ENCODE peak calls at places on chromosomes 2 and 18, in ten cellular contexts. One of them, this sample, is unnamed.

GRCh38 chr2:232781765-232782164 is 5.4 kb upstream of the KCNJ13 start:
- DNase-seq in activated effector memory CD4-positive, alpha-beta T cell treated with anti-CD3 and anti-CD28 coated beads, Interleukin-2, amount 50 U/mL, for 16 hours: peak
- DNase-seq in fibroblast of lung: peak
- DNase-seq in activated T-helper 9 cell treated with anti-CD3 and anti-CD28 coated beads, Interleukin-2, amount 50 U/mL, for 16 hours: no peak
- DNase-seq in vagina: no peak
- DNase-seq in activated T-cell treated with anti-CD3 and anti-CD28 coated beads for 1 hour: no peak
- DNase-seq in substantia nigra: no peak
- DNase-seq in ovary: no peak
- DNase-seq in nephron progenitor cell: no peak
- DNase-seq in stimulated activated CD4-positive, alpha-beta T cell treated with anti-CD3 and anti-CD28 coated beads, Interleukin-15, amount 100 ng/mL, for 48 hours: no peak
- DNase-seq in this sample: no peak

GRCh38 chr18:45976581-45977373 is 9.6 kb upstream of the EPG5 start:
- DNase-seq in activated effector memory CD4-positive, alpha-beta T cell treated with anti-CD3 and anti-CD28 coated beads, Interleukin-2, amount 50 U/mL, for 16 hours: no peak
- DNase-seq in fibroblast of lung: no peak
- DNase-seq in activated T-helper 9 cell treated with anti-CD3 and anti-CD28 coated beads, Interleukin-2, amount 50 U/mL, for 16 hours: no peak
- DNase-seq in vagina: no peak
- DNase-seq in activated T-cell treated with anti-CD3 and anti-CD28 coated beads for 1 hour: no peak
- DNase-seq in substantia nigra: no peak
- DNase-seq in ovary: no peak
- DNase-seq in nephron progenitor cell: no peak
- DNase-seq in stimulated activated CD4-positive, alpha-beta T cell treated with anti-CD3 and anti-CD28 coated beads, Interleukin-15, amount 100 ng/mL, for 48 hours: no peak
- DNase-seq in this sample: no peak

GRCh38 chr2:148554459-148555247 is 89.9 kb upstream of the EPC2 start:
- DNase-seq in activated effector memory CD4-positive, alpha-beta T cell treated with anti-CD3 and anti-CD28 coated beads, Interleukin-2, amount 50 U/mL, for 16 hours: no peak
- DNase-seq in fibroblast of lung: no peak
- DNase-seq in activated T-helper 9 cell treated with anti-CD3 and anti-CD28 coated beads, Interleukin-2, amount 50 U/mL, for 16 hours: no peak
- DNase-seq in vagina: no peak
- DNase-seq in activated T-cell treated with anti-CD3 and anti-CD28 coated beads for 1 hour: no peak
- DNase-seq in substantia nigra: no peak
- DNase-seq in ovary: no peak
- DNase-seq in nephron progenitor cell: no peak
- DNase-seq in stimulated activated CD4-positive, alpha-beta T cell treated with anti-CD3 and anti-CD28 coated beads, Interleukin-15, amount 100 ng/mL, for 48 hours: no peak
- DNase-seq in this sample: no peak

GRCh38 chr2:51723716-51724115 is 691.8 kb upstream of the NRXN1 start:
- DNase-seq in activated effector memory CD4-positive, alpha-beta T cell treated with anti-CD3 and anti-CD28 coated beads, Interleukin-2, amount 50 U/mL, for 16 hours: no peak
- DNase-seq in fibroblast of lung: peak
- DNase-seq in activated T-helper 9 cell treated with anti-CD3 and anti-CD28 coated beads, Interleukin-2, amount 50 U/mL, for 16 hours: no peak
- DNase-seq in vagina: no peak
- DNase-seq in activated T-cell treated with anti-CD3 and anti-CD28 coated beads for 1 hour: no peak
- DNase-seq in substantia nigra: no peak
- DNase-seq in ovary: no peak
- DNase-seq in nephron progenitor cell: no peak
- DNase-seq in stimulated activated CD4-positive, alpha-beta T cell treated with anti-CD3 and anti-CD28 coated beads, Interleukin-15, amount 100 ng/mL, for 48 hours: no peak
- DNase-seq in this sample: no peak

GRCh38 chr18:11665146-11665545 is 23.9 kb upstream of the GNAL start:
- DNase-seq in activated effector memory CD4-positive, alpha-beta T cell treated with anti-CD3 and anti-CD28 coated beads, Interleukin-2, amount 50 U/mL, for 16 hours: no peak
- DNase-seq in fibroblast of lung: no peak
- DNase-seq in activated T-helper 9 cell treated with anti-CD3 and anti-CD28 coated beads, Interleukin-2, amount 50 U/mL, for 16 hours: no peak
- DNase-seq in vagina: no peak
- DNase-seq in activated T-cell treated with anti-CD3 and anti-CD28 coated beads for 1 hour: no peak
- DNase-seq in substantia nigra: no peak
- DNase-seq in ovary: no peak
- DNase-seq in nephron progenitor cell: no peak
- DNase-seq in stimulated activated CD4-positive, alpha-beta T cell treated with anti-CD3 and anti-CD28 coated beads, Interleukin-15, amount 100 ng/mL, for 48 hours: no peak
- DNase-seq in this sample: no peak

GRCh38 chr2:163659224-163659623 is 76.6 kb downstream of the FIGN start:
- DNase-seq in activated effector memory CD4-positive, alpha-beta T cell treated with anti-CD3 and anti-CD28 coated beads, Interleukin-2, amount 50 U/mL, for 16 hours: no peak
- DNase-seq in fibroblast of lung: no peak
- DNase-seq in activated T-helper 9 cell treated with anti-CD3 and anti-CD28 coated beads, Interleukin-2, amount 50 U/mL, for 16 hours: no peak
- DNase-seq in vagina: no peak
- DNase-seq in activated T-cell treated with anti-CD3 and anti-CD28 coated beads for 1 hour: no peak
- DNase-seq in substantia nigra: no peak
- DNase-seq in ovary: no peak
- DNase-seq in nephron progenitor cell: no peak
- DNase-seq in stimulated activated CD4-positive, alpha-beta T cell treated with anti-CD3 and anti-CD28 coated beads, Interleukin-15, amount 100 ng/mL, for 48 hours: no peak
- DNase-seq in this sample: no peak

GRCh38 chr2:161070693-161071479 is 89.3 kb upstream of the TANK start:
- DNase-seq in activated effector memory CD4-positive, alpha-beta T cell treated with anti-CD3 and anti-CD28 coated beads, Interleukin-2, amount 50 U/mL, for 16 hours: no peak
- DNase-seq in fibroblast of lung: no peak
- DNase-seq in activated T-helper 9 cell treated with anti-CD3 and anti-CD28 coated beads, Interleukin-2, amount 50 U/mL, for 16 hours: no peak
- DNase-seq in vagina: no peak
- DNase-seq in activated T-cell treated with anti-CD3 and anti-CD28 coated beads for 1 hour: no peak
- DNase-seq in substantia nigra: no peak
- DNase-seq in ovary: no peak
- DNase-seq in nephron progenitor cell: no peak
- DNase-seq in stimulated activated CD4-positive, alpha-beta T cell treated with anti-CD3 and anti-CD28 coated beads, Interleukin-15, amount 100 ng/mL, for 48 hours: no peak
- DNase-seq in this sample: no peak

GRCh38 chr2:181393472-181393871 is 63.7 kb upstream of the ITGA4 start:
- DNase-seq in activated effector memory CD4-positive, alpha-beta T cell treated with anti-CD3 and anti-CD28 coated beads, Interleukin-2, amount 50 U/mL, for 16 hours: no peak
- DNase-seq in fibroblast of lung: peak
- DNase-seq in activated T-helper 9 cell treated with anti-CD3 and anti-CD28 coated beads, Interleukin-2, amount 50 U/mL, for 16 hours: no peak
- DNase-seq in vagina: no peak
- DNase-seq in activated T-cell treated with anti-CD3 and anti-CD28 coated beads for 1 hour: no peak
- DNase-seq in substantia nigra: no peak
- DNase-seq in ovary: no peak
- DNase-seq in nephron progenitor cell: no peak
- DNase-seq in stimulated activated CD4-positive, alpha-beta T cell treated with anti-CD3 and anti-CD28 coated beads, Interleukin-15, amount 100 ng/mL, for 48 hours: no peak
- DNase-seq in this sample: no peak

GRCh38 chr2:221527759-221528444 is 44.2 kb downstream of the EPHA4 start:
- DNase-seq in activated effector memory CD4-positive, alpha-beta T cell treated with anti-CD3 and anti-CD28 coated beads, Interleukin-2, amount 50 U/mL, for 16 hours: no peak
- DNase-seq in fibroblast of lung: peak
- DNase-seq in activated T-helper 9 cell treated with anti-CD3 and anti-CD28 coated beads, Interleukin-2, amount 50 U/mL, for 16 hours: no peak
- DNase-seq in vagina: no peak
- DNase-seq in activated T-cell treated with anti-CD3 and anti-CD28 coated beads for 1 hour: peak
- DNase-seq in substantia nigra: no peak
- DNase-seq in ovary: no peak
- DNase-seq in nephron progenitor cell: no peak
- DNase-seq in stimulated activated CD4-positive, alpha-beta T cell treated with anti-CD3 and anti-CD28 coated beads, Interleukin-15, amount 100 ng/mL, for 48 hours: no peak
- DNase-seq in this sample: no peak

GRCh38 chr2:136214801-136215200 is 96.9 kb upstream of the CXCR4 start:
- DNase-seq in activated effector memory CD4-positive, alpha-beta T cell treated with anti-CD3 and anti-CD28 coated beads, Interleukin-2, amount 50 U/mL, for 16 hours: no peak
- DNase-seq in fibroblast of lung: no peak
- DNase-seq in activated T-helper 9 cell treated with anti-CD3 and anti-CD28 coated beads, Interleukin-2, amount 50 U/mL, for 16 hours: no peak
- DNase-seq in vagina: no peak
- DNase-seq in activated T-cell treated with anti-CD3 and anti-CD28 coated beads for 1 hour: no peak
- DNase-seq in substantia nigra: no peak
- DNase-seq in ovary: no peak
- DNase-seq in nephron progenitor cell: no peak
- DNase-seq in stimulated activated CD4-positive, alpha-beta T cell treated with anti-CD3 and anti-CD28 coated beads, Interleukin-15, amount 100 ng/mL, for 48 hours: no peak
- DNase-seq in this sample: no peak

GRCh38 chr18:63069496-63069895 is 250.1 kb downstream of the BCL2 start:
- DNase-seq in activated effector memory CD4-positive, alpha-beta T cell treated with anti-CD3 and anti-CD28 coated beads, Interleukin-2, amount 50 U/mL, for 16 hours: no peak
- DNase-seq in fibroblast of lung: no peak
- DNase-seq in activated T-helper 9 cell treated with anti-CD3 and anti-CD28 coated beads, Interleukin-2, amount 50 U/mL, for 16 hours: no peak
- DNase-seq in vagina: no peak
- DNase-seq in activated T-cell treated with anti-CD3 and anti-CD28 coated beads for 1 hour: no peak
- DNase-seq in substantia nigra: no peak
- DNase-seq in ovary: no peak
- DNase-seq in nephron progenitor cell: no peak
- DNase-seq in stimulated activated CD4-positive, alpha-beta T cell treated with anti-CD3 and anti-CD28 coated beads, Interleukin-15, amount 100 ng/mL, for 48 hours: no peak
- DNase-seq in this sample: no peak

GRCh38 chr2:39023649-39024048 is 97.2 kb downstream of the SOS1 start:
- DNase-seq in activated effector memory CD4-positive, alpha-beta T cell treated with anti-CD3 and anti-CD28 coated beads, Interleukin-2, amount 50 U/mL, for 16 hours: no peak
- DNase-seq in fibroblast of lung: no peak
- DNase-seq in activated T-helper 9 cell treated with anti-CD3 and anti-CD28 coated beads, Interleukin-2, amount 50 U/mL, for 16 hours: no peak
- DNase-seq in vagina: no peak
- DNase-seq in activated T-cell treated with anti-CD3 and anti-CD28 coated beads for 1 hour: no peak
- DNase-seq in substantia nigra: no peak
- DNase-seq in ovary: no peak
- DNase-seq in nephron progenitor cell: no peak
- DNase-seq in stimulated activated CD4-positive, alpha-beta T cell treated with anti-CD3 and anti-CD28 coated beads, Interleukin-15, amount 100 ng/mL, for 48 hours: no peak
- DNase-seq in this sample: no peak

GRCh38 chr2:177282101-177282573 is 17.6 kb upstream of the NFE2L2 start:
- DNase-seq in activated effector memory CD4-positive, alpha-beta T cell treated with anti-CD3 and anti-CD28 coated beads, Interleukin-2, amount 50 U/mL, for 16 hours: no peak
- DNase-seq in fibroblast of lung: no peak
- DNase-seq in activated T-helper 9 cell treated with anti-CD3 and anti-CD28 coated beads, Interleukin-2, amount 50 U/mL, for 16 hours: no peak
- DNase-seq in vagina: no peak
- DNase-seq in activated T-cell treated with anti-CD3 and anti-CD28 coated beads for 1 hour: no peak
- DNase-seq in substantia nigra: no peak
- DNase-seq in ovary: no peak
- DNase-seq in nephron progenitor cell: no peak
- DNase-seq in stimulated activated CD4-positive, alpha-beta T cell treated with anti-CD3 and anti-CD28 coated beads, Interleukin-15, amount 100 ng/mL, for 48 hours: no peak
- DNase-seq in this sample: no peak

GRCh38 chr2:28274911-28275685 is 117.6 kb upstream of the FOSL2 start:
- DNase-seq in activated effector memory CD4-positive, alpha-beta T cell treated with anti-CD3 and anti-CD28 coated beads, Interleukin-2, amount 50 U/mL, for 16 hours: no peak
- DNase-seq in fibroblast of lung: peak
- DNase-seq in activated T-helper 9 cell treated with anti-CD3 and anti-CD28 coated beads, Interleukin-2, amount 50 U/mL, for 16 hours: no peak
- DNase-seq in vagina: no peak
- DNase-seq in activated T-cell treated with anti-CD3 and anti-CD28 coated beads for 1 hour: no peak
- DNase-seq in substantia nigra: no peak
- DNase-seq in ovary: no peak
- DNase-seq in nephron progenitor cell: no peak
- DNase-seq in stimulated activated CD4-positive, alpha-beta T cell treated with anti-CD3 and anti-CD28 coated beads, Interleukin-15, amount 100 ng/mL, for 48 hours: no peak
- DNase-seq in this sample: no peak

GRCh38 chr2:138121769-138122661 is 157.7 kb downstream of the HNMT start:
- DNase-seq in activated effector memory CD4-positive, alpha-beta T cell treated with anti-CD3 and anti-CD28 coated beads, Interleukin-2, amount 50 U/mL, for 16 hours: no peak
- DNase-seq in fibroblast of lung: no peak
- DNase-seq in activated T-helper 9 cell treated with anti-CD3 and anti-CD28 coated beads, Interleukin-2, amount 50 U/mL, for 16 hours: no peak
- DNase-seq in vagina: no peak
- DNase-seq in activated T-cell treated with anti-CD3 and anti-CD28 coated beads for 1 hour: no peak
- DNase-seq in substantia nigra: no peak
- DNase-seq in ovary: peak
- DNase-seq in nephron progenitor cell: no peak
- DNase-seq in stimulated activated CD4-positive, alpha-beta T cell treated with anti-CD3 and anti-CD28 coated beads, Interleukin-15, amount 100 ng/mL, for 48 hours: no peak
- DNase-seq in this sample: no peak

GRCh38 chr2:162069200-162069910 is 4.7 kb downstream of the DPP4 start:
- DNase-seq in activated effector memory CD4-positive, alpha-beta T cell treated with anti-CD3 and anti-CD28 coated beads, Interleukin-2, amount 50 U/mL, for 16 hours: no peak
- DNase-seq in fibroblast of lung: no peak
- DNase-seq in activated T-helper 9 cell treated with anti-CD3 and anti-CD28 coated beads, Interleukin-2, amount 50 U/mL, for 16 hours: no peak
- DNase-seq in vagina: no peak
- DNase-seq in activated T-cell treated with anti-CD3 and anti-CD28 coated beads for 1 hour: no peak
- DNase-seq in substantia nigra: no peak
- DNase-seq in ovary: no peak
- DNase-seq in nephron progenitor cell: no peak
- DNase-seq in stimulated activated CD4-positive, alpha-beta T cell treated with anti-CD3 and anti-CD28 coated beads, Interleukin-15, amount 100 ng/mL, for 48 hours: no peak
- DNase-seq in this sample: no peak

GRCh38 chr2:58336416-58336815 is 95.3 kb upstream of the FANCL start:
- DNase-seq in activated effector memory CD4-positive, alpha-beta T cell treated with anti-CD3 and anti-CD28 coated beads, Interleukin-2, amount 50 U/mL, for 16 hours: no peak
- DNase-seq in fibroblast of lung: no peak
- DNase-seq in activated T-helper 9 cell treated with anti-CD3 and anti-CD28 coated beads, Interleukin-2, amount 50 U/mL, for 16 hours: no peak
- DNase-seq in vagina: no peak
- DNase-seq in activated T-cell treated with anti-CD3 and anti-CD28 coated beads for 1 hour: no peak
- DNase-seq in substantia nigra: no peak
- DNase-seq in ovary: no peak
- DNase-seq in nephron progenitor cell: peak
- DNase-seq in stimulated activated CD4-positive, alpha-beta T cell treated with anti-CD3 and anti-CD28 coated beads, Interleukin-15, amount 100 ng/mL, for 48 hours: no peak
- DNase-seq in this sample: no peak

GRCh38 chr2:217436386-217436785 is 566.4 kb downstream of the TNS1 start:
- DNase-seq in activated effector memory CD4-positive, alpha-beta T cell treated with anti-CD3 and anti-CD28 coated beads, Interleukin-2, amount 50 U/mL, for 16 hours: no peak
- DNase-seq in fibroblast of lung: no peak
- DNase-seq in activated T-helper 9 cell treated with anti-CD3 and anti-CD28 coated beads, Interleukin-2, amount 50 U/mL, for 16 hours: no peak
- DNase-seq in vagina: no peak
- DNase-seq in activated T-cell treated with anti-CD3 and anti-CD28 coated beads for 1 hour: no peak
- DNase-seq in substantia nigra: no peak
- DNase-seq in ovary: peak
- DNase-seq in nephron progenitor cell: no peak
- DNase-seq in stimulated activated CD4-positive, alpha-beta T cell treated with anti-CD3 and anti-CD28 coated beads, Interleukin-15, amount 100 ng/mL, for 48 hours: no peak
- DNase-seq in this sample: no peak

GRCh38 chr2:234204480-234204879 is 154.0 kb downstream of the SPP2 start:
- DNase-seq in activated effector memory CD4-positive, alpha-beta T cell treated with anti-CD3 and anti-CD28 coated beads, Interleukin-2, amount 50 U/mL, for 16 hours: no peak
- DNase-seq in fibroblast of lung: peak
- DNase-seq in activated T-helper 9 cell treated with anti-CD3 and anti-CD28 coated beads, Interleukin-2, amount 50 U/mL, for 16 hours: no peak
- DNase-seq in vagina: no peak
- DNase-seq in activated T-cell treated with anti-CD3 and anti-CD28 coated beads for 1 hour: no peak
- DNase-seq in substantia nigra: no peak
- DNase-seq in ovary: no peak
- DNase-seq in nephron progenitor cell: no peak
- DNase-seq in stimulated activated CD4-positive, alpha-beta T cell treated with anti-CD3 and anti-CD28 coated beads, Interleukin-15, amount 100 ng/mL, for 48 hours: no peak
- DNase-seq in this sample: no peak

GRCh38 chr2:75315436-75315835 is 116.1 kb upstream of the TACR1 start:
- DNase-seq in activated effector memory CD4-positive, alpha-beta T cell treated with anti-CD3 and anti-CD28 coated beads, Interleukin-2, amount 50 U/mL, for 16 hours: no peak
- DNase-seq in fibroblast of lung: no peak
- DNase-seq in activated T-helper 9 cell treated with anti-CD3 and anti-CD28 coated beads, Interleukin-2, amount 50 U/mL, for 16 hours: no peak
- DNase-seq in vagina: no peak
- DNase-seq in activated T-cell treated with anti-CD3 and anti-CD28 coated beads for 1 hour: no peak
- DNase-seq in substantia nigra: no peak
- DNase-seq in ovary: no peak
- DNase-seq in nephron progenitor cell: no peak
- DNase-seq in stimulated activated CD4-positive, alpha-beta T cell treated with anti-CD3 and anti-CD28 coated beads, Interleukin-15, amount 100 ng/mL, for 48 hours: no peak
- DNase-seq in this sample: no peak

GRCh38 chr2:150531626-150532419 is 44.4 kb upstream of the RND3 start:
- DNase-seq in activated effector memory CD4-positive, alpha-beta T cell treated with anti-CD3 and anti-CD28 coated beads, Interleukin-2, amount 50 U/mL, for 16 hours: no peak
- DNase-seq in fibroblast of lung: no peak
- DNase-seq in activated T-helper 9 cell treated with anti-CD3 and anti-CD28 coated beads, Interleukin-2, amount 50 U/mL, for 16 hours: no peak
- DNase-seq in vagina: no peak
- DNase-seq in activated T-cell treated with anti-CD3 and anti-CD28 coated beads for 1 hour: no peak
- DNase-seq in substantia nigra: no peak
- DNase-seq in ovary: no peak
- DNase-seq in nephron progenitor cell: no peak
- DNase-seq in stimulated activated CD4-positive, alpha-beta T cell treated with anti-CD3 and anti-CD28 coated beads, Interleukin-15, amount 100 ng/mL, for 48 hours: no peak
- DNase-seq in this sample: no peak

GRCh38 chr2:55311444-55311870 is 42.4 kb upstream of the MTIF2 start:
- DNase-seq in activated effector memory CD4-positive, alpha-beta T cell treated with anti-CD3 and anti-CD28 coated beads, Interleukin-2, amount 50 U/mL, for 16 hours: no peak
- DNase-seq in fibroblast of lung: peak
- DNase-seq in activated T-helper 9 cell treated with anti-CD3 and anti-CD28 coated beads, Interleukin-2, amount 50 U/mL, for 16 hours: no peak
- DNase-seq in vagina: no peak
- DNase-seq in activated T-cell treated with anti-CD3 and anti-CD28 coated beads for 1 hour: no peak
- DNase-seq in substantia nigra: no peak
- DNase-seq in ovary: no peak
- DNase-seq in nephron progenitor cell: no peak
- DNase-seq in stimulated activated CD4-positive, alpha-beta T cell treated with anti-CD3 and anti-CD28 coated beads, Interleukin-15, amount 100 ng/mL, for 48 hours: peak
- DNase-seq in this sample: no peak

GRCh38 chr2:128601298-128602037 is 282.8 kb upstream of the HS6ST1 start:
- DNase-seq in activated effector memory CD4-positive, alpha-beta T cell treated with anti-CD3 and anti-CD28 coated beads, Interleukin-2, amount 50 U/mL, for 16 hours: peak
- DNase-seq in fibroblast of lung: no peak
- DNase-seq in activated T-helper 9 cell treated with anti-CD3 and anti-CD28 coated beads, Interleukin-2, amount 50 U/mL, for 16 hours: no peak
- DNase-seq in vagina: no peak
- DNase-seq in activated T-cell treated with anti-CD3 and anti-CD28 coated beads for 1 hour: no peak
- DNase-seq in substantia nigra: no peak
- DNase-seq in ovary: peak
- DNase-seq in nephron progenitor cell: no peak
- DNase-seq in stimulated activated CD4-positive, alpha-beta T cell treated with anti-CD3 and anti-CD28 coated beads, Interleukin-15, amount 100 ng/mL, for 48 hours: no peak
- DNase-seq in this sample: no peak

GRCh38 chr18:2083691-2084090 is 487.6 kb downstream of the METTL4 start:
- DNase-seq in activated effector memory CD4-positive, alpha-beta T cell treated with anti-CD3 and anti-CD28 coated beads, Interleukin-2, amount 50 U/mL, for 16 hours: no peak
- DNase-seq in fibroblast of lung: no peak
- DNase-seq in activated T-helper 9 cell treated with anti-CD3 and anti-CD28 coated beads, Interleukin-2, amount 50 U/mL, for 16 hours: no peak
- DNase-seq in vagina: no peak
- DNase-seq in activated T-cell treated with anti-CD3 and anti-CD28 coated beads for 1 hour: no peak
- DNase-seq in substantia nigra: no peak
- DNase-seq in ovary: no peak
- DNase-seq in nephron progenitor cell: no peak
- DNase-seq in stimulated activated CD4-positive, alpha-beta T cell treated with anti-CD3 and anti-CD28 coated beads, Interleukin-15, amount 100 ng/mL, for 48 hours: no peak
- DNase-seq in this sample: no peak

GRCh38 chr18:75526038-75526437 is 98.5 kb upstream of the SMIM21 start:
- DNase-seq in activated effector memory CD4-positive, alpha-beta T cell treated with anti-CD3 and anti-CD28 coated beads, Interleukin-2, amount 50 U/mL, for 16 hours: no peak
- DNase-seq in fibroblast of lung: no peak
- DNase-seq in activated T-helper 9 cell treated with anti-CD3 and anti-CD28 coated beads, Interleukin-2, amount 50 U/mL, for 16 hours: no peak
- DNase-seq in vagina: no peak
- DNase-seq in activated T-cell treated with anti-CD3 and anti-CD28 coated beads for 1 hour: no peak
- DNase-seq in substantia nigra: no peak
- DNase-seq in ovary: no peak
- DNase-seq in nephron progenitor cell: no peak
- DNase-seq in stimulated activated CD4-positive, alpha-beta T cell treated with anti-CD3 and anti-CD28 coated beads, Interleukin-15, amount 100 ng/mL, for 48 hours: no peak
- DNase-seq in this sample: no peak

GRCh38 chr2:111157071-111157661 is 36.5 kb downstream of the BCL2L11 start:
- DNase-seq in activated effector memory CD4-positive, alpha-beta T cell treated with anti-CD3 and anti-CD28 coated beads, Interleukin-2, amount 50 U/mL, for 16 hours: no peak
- DNase-seq in fibroblast of lung: no peak
- DNase-seq in activated T-helper 9 cell treated with anti-CD3 and anti-CD28 coated beads, Interleukin-2, amount 50 U/mL, for 16 hours: no peak
- DNase-seq in vagina: no peak
- DNase-seq in activated T-cell treated with anti-CD3 and anti-CD28 coated beads for 1 hour: no peak
- DNase-seq in substantia nigra: no peak
- DNase-seq in ovary: no peak
- DNase-seq in nephron progenitor cell: no peak
- DNase-seq in stimulated activated CD4-positive, alpha-beta T cell treated with anti-CD3 and anti-CD28 coated beads, Interleukin-15, amount 100 ng/mL, for 48 hours: no peak
- DNase-seq in this sample: no peak

GRCh38 chr2:66575625-66576371 is 140.9 kb downstream of the MEIS1 start:
- DNase-seq in activated effector memory CD4-positive, alpha-beta T cell treated with anti-CD3 and anti-CD28 coated beads, Interleukin-2, amount 50 U/mL, for 16 hours: no peak
- DNase-seq in fibroblast of lung: peak
- DNase-seq in activated T-helper 9 cell treated with anti-CD3 and anti-CD28 coated beads, Interleukin-2, amount 50 U/mL, for 16 hours: no peak
- DNase-seq in vagina: no peak
- DNase-seq in activated T-cell treated with anti-CD3 and anti-CD28 coated beads for 1 hour: no peak
- DNase-seq in substantia nigra: no peak
- DNase-seq in ovary: peak
- DNase-seq in nephron progenitor cell: peak
- DNase-seq in stimulated activated CD4-positive, alpha-beta T cell treated with anti-CD3 and anti-CD28 coated beads, Interleukin-15, amount 100 ng/mL, for 48 hours: no peak
- DNase-seq in this sample: peak

GRCh38 chr2:11398710-11399109 is 54.3 kb upstream of the ROCK2 start:
- DNase-seq in activated effector memory CD4-positive, alpha-beta T cell treated with anti-CD3 and anti-CD28 coated beads, Interleukin-2, amount 50 U/mL, for 16 hours: no peak
- DNase-seq in fibroblast of lung: no peak
- DNase-seq in activated T-helper 9 cell treated with anti-CD3 and anti-CD28 coated beads, Interleukin-2, amount 50 U/mL, for 16 hours: no peak
- DNase-seq in vagina: no peak
- DNase-seq in activated T-cell treated with anti-CD3 and anti-CD28 coated beads for 1 hour: no peak
- DNase-seq in substantia nigra: no peak
- DNase-seq in ovary: no peak
- DNase-seq in nephron progenitor cell: no peak
- DNase-seq in stimulated activated CD4-positive, alpha-beta T cell treated with anti-CD3 and anti-CD28 coated beads, Interleukin-15, amount 100 ng/mL, for 48 hours: no peak
- DNase-seq in this sample: no peak